ENCODE peak calls at places on chromosome 13, in nine cellular contexts. Q is omental fat pad; I is hepatocyte; R is lung; X is NCI-H2081; H is activated effector memory CD4-positive, alpha-beta T cell treated with anti-CD3 and anti-CD28 coated beads, Interleukin-2, amount 50 U/mL, for 16 hours; C is endothelial cell; V is stimulated activated CD8-positive, alpha-beta memory T cell treated with anti-CD3 and anti-CD28 coated beads, Interleukin-15, amount 100 ng/mL, for 24 hours; E is psoas muscle. M is an unnamed sample.

GRCh38 chr13:93925976-93926375 is 553.5 kb downstream of the DCT start:
- DNase-seq in V (no peak), R (no peak), C (no peak), I (no peak), X (peak; percentile 35), H (no peak), Q (no peak), E (no peak), M (no peak)

GRCh38 chr13:110014719-110015118 is 228.3 kb upstream of the IRS2 start:
- DNase-seq in X (peak; percentile 89), Q (no peak), H (no peak), E (no peak), V (no peak), R (no peak), C (no peak), I (no peak), M (no peak)

GRCh38 chr13:41520016-41520698 is 62.8 kb downstream of the RGCC start:
- DNase-seq in I (no peak), E (no peak), R (no peak), C (no peak), H (no peak), Q (no peak), X (no peak), V (no peak), M (no peak)

GRCh38 chr13:43787998-43788397 is 1.2 kb upstream of the ENOX1 start:
- DNase-seq in E (no peak), X (peak; percentile 73), I (no peak), H (no peak), C (peak; percentile 54), Q (no peak), R (no peak), V (no peak), M (no peak)

GRCh38 chr13:58341318-58341717 is 709.8 kb downstream of the PCDH17 start:
- DNase-seq in Q (no peak), X (no peak), I (no peak), R (no peak), V (no peak), H (no peak), E (no peak), C (no peak), M (no peak)

GRCh38 chr13:94710881-94711560 is 1.3 kb downstream of the SOX21 start:
- DNase-seq in I (peak; percentile 43), Q (no peak), R (no peak), V (no peak), C (peak; percentile 55), E (no peak), H (peak; percentile 63), X (peak; percentile 60), M (no peak)

GRCh38 chr13:30572859-30573275 is 44.9 kb upstream of the USPL1 start:
- DNase-seq in C (no peak), X (no peak), E (no peak), Q (no peak), V (no peak), I (peak; percentile 34), R (no peak), H (no peak), M (no peak)

GRCh38 chr13:24353736-24354135 is 44.4 kb downstream of the C1QTNF9 start:
- DNase-seq in R (no peak), C (no peak), E (no peak), X (no peak), I (no peak), Q (no peak), V (no peak), H (no peak), M (no peak)

GRCh38 chr13:48626077-48626449 is 27.7 kb upstream of the CYSLTR2 start:
- DNase-seq in I (peak; percentile 66), Q (no peak), V (no peak), E (no peak), R (no peak), X (no peak), C (no peak), H (no peak), M (no peak)

GRCh38 chr13:39313721-39314120 is 275.5 kb downstream of the NHLRC3 start:
- DNase-seq in V (no peak), C (no peak), X (no peak), R (no peak), Q (no peak), I (no peak), E (no peak), H (no peak), M (no peak)

GRCh38 chr13:73850104-73850898 is 283.9 kb downstream of the KLF12 start:
- DNase-seq in V (no peak), X (no peak), I (no peak), C (no peak), E (no peak), H (no peak), Q (no peak), R (no peak), M (no peak)

GRCh38 chr13:108963846-108964600 is 334.6 kb downstream of the MYO16 start:
- DNase-seq in H (no peak), E (no peak), Q (no peak), I (no peak), X (no peak), R (no peak), C (no peak), V (no peak), M (no peak)

GRCh38 chr13:93857126-93857525 is 622.4 kb downstream of the DCT start:
- DNase-seq in I (no peak), R (no peak), E (no peak), H (no peak), V (no peak), Q (no peak), C (no peak), X (no peak), M (no peak)

GRCh38 chr13:79392882-79393563 is 13.0 kb downstream of the RBM26 start:
- DNase-seq in X (no peak), H (no peak), C (no peak), V (no peak), Q (no peak), E (no peak), I (no peak), R (no peak), M (no peak)

GRCh38 chr13:94959616-94960015 is 247.3 kb upstream of the SOX21 start:
- DNase-seq in Q (no peak), H (no peak), I (no peak), C (no peak), E (no peak), X (no peak), R (no peak), V (no peak), M (no peak)

GRCh38 chr13:100881291-100881864 is 206.8 kb upstream of the TMTC4 start:
- DNase-seq in X (no peak), I (no peak), V (no peak), R (no peak), E (no peak), Q (no peak), C (no peak), H (no peak), M (no peak)

GRCh38 chr13:113747291-113747833 is 11.7 kb upstream of the TMEM255B start:
- DNase-seq in I (no peak), C (no peak), H (no peak), V (no peak), Q (no peak), R (no peak), X (no peak), E (no peak), M (no peak)

GRCh38 chr13:51822106-51822840 is 18.3 kb upstream of the DHRS12 start:
- DNase-seq in I (no peak), R (no peak), E (no peak), X (no peak), H (peak; percentile 71), Q (no peak), C (no peak), V (no peak), M (no peak)

GRCh38 chr13:113999618-113999910 is 25.7 kb upstream of the C13orf46 start:
- DNase-seq in E (no peak), R (no peak), I (no peak), Q (no peak), V (no peak), H (no peak), X (no peak), C (no peak), M (no peak)

GRCh38 chr13:78054152-78054551 is 135.5 kb upstream of the EDNRB start:
- DNase-seq in E (no peak), R (no peak), I (no peak), Q (no peak), C (no peak), V (no peak), X (no peak), H (no peak), M (no peak)

GRCh38 chr13:35722438-35723060 is 246.1 kb upstream of the MAB21L1 start:
- DNase-seq in H (no peak), V (no peak), C (no peak), Q (no peak), X (no peak), E (no peak), I (no peak), R (no peak), M (no peak)

GRCh38 chr13:111353508-111353907 is 33.1 kb downstream of the TEX29 start:
- DNase-seq in V (no peak), E (no peak), I (no peak), H (no peak), Q (no peak), C (no peak), R (no peak), X (no peak), M (no peak)

GRCh38 chr13:105908581-105908980 is 626.9 kb downstream of the EFNB2 start:
- DNase-seq in E (no peak), V (no peak), Q (no peak), X (no peak), H (no peak), R (no peak), I (no peak), C (no peak), M (no peak)

GRCh38 chr13:74102691-74103090 is 31.5 kb downstream of the KLF12 start:
- DNase-seq in I (no peak), H (no peak), C (no peak), V (no peak), R (no peak), Q (no peak), E (no peak), X (no peak), M (no peak)

M was measured in ascending aorta.